ENCODE peak calls at places on chromosomes 11 and 22, in nine cellular contexts. W is AG04449, O is BJ, Q is AG04450, M is lower lobe of right lung, T is heart right ventricle, H is HCT116, F is coronary artery, J is K562. A is an unnamed sample.

GRCh38 chr11:62546937-62547625 is 475 bp upstream of the AHNAK start:
- DNase-seq in F (no peak), T (no peak), H (no peak), Q (no peak), M (no peak), O (no peak), W (no peak), J (no peak), A (no peak)

GRCh38 chr11:16989554-16989953 is 24.7 kb downstream of the PLEKHA7 start:
- DNase-seq in W (no peak), J (no peak), O (no peak), H (no peak), Q (no peak), F (no peak), M (no peak), T (no peak), A (no peak)

GRCh38 chr11:119728226-119728626 is 774 bp downstream of the NECTIN1 start:
- DNase-seq in J (no peak), Q (no peak), T (no peak), H (no peak), W (no peak), F (no peak), M (no peak), O (no peak), A (no peak)

GRCh38 chr22:17241571-17242310 is 22.5 kb upstream of the ADA2 start:
- DNase-seq in M (no peak), O (no peak), T (no peak), H (no peak), Q (no peak), F (no peak), J (no peak), W (no peak), A (no peak)

GRCh38 chr11:70399681-70400112 is 1.4 kb downstream of the CTTN start:
- DNase-seq in H (peak; percentile 87), O (peak; percentile 83), Q (peak; percentile 86), T (peak; percentile 74), M (peak; percentile 78), F (peak; percentile 93), J (peak; percentile 58), W (peak; percentile 85), A (peak; percentile 72)

GRCh38 chr11:111119751-111120150 is 125.8 kb upstream of the POU2AF2 start:
- DNase-seq in Q (no peak), H (no peak), T (no peak), W (no peak), M (no peak), F (no peak), J (no peak), O (no peak), A (no peak)

GRCh38 chr11:128565881-128566280 is 21.5 kb downstream of the ETS1 start:
- DNase-seq in J (no peak), F (no peak), Q (no peak), O (no peak), M (no peak), T (no peak), W (no peak), H (no peak), A (no peak)

GRCh38 chr11:13149991-13150390 is 127.6 kb upstream of the BMAL1 start:
- DNase-seq in H (no peak), T (no peak), M (no peak), J (no peak), W (no peak), Q (no peak), F (no peak), O (no peak), A (no peak)

GRCh38 chr11:65560555-65561418 is 2.6 kb upstream of the LTBP3 start:
- DNase-seq in T (peak; percentile 58), M (no peak), Q (no peak), W (no peak), F (no peak), O (no peak), J (peak; percentile 42), H (no peak), A (no peak)

GRCh38 chr11:105719073-105719846 is 109.4 kb downstream of the GRIA4 start:
- DNase-seq in J (no peak), F (no peak), Q (peak; percentile 10), O (no peak), T (no peak), H (peak; percentile 22), M (no peak), W (peak; percentile 9), A (peak; percentile 4)

GRCh38 chr22:29030618-29031235 is 30.9 kb downstream of the C22orf31 start:
- DNase-seq in J (peak; percentile 68), F (no peak), Q (no peak), O (no peak), T (peak; percentile 87), W (no peak), H (peak; percentile 89), M (peak; percentile 83), A (peak; percentile 62)
- H3K4me3 ChIP-seq in J (peak overlapping the region; percentile 33), F (peak overlapping the region; percentile 65), Q (peak overlapping the region; percentile 51), O (peak overlapping the region; percentile 37), T (peak overlapping the region; percentile 55), W (peak overlapping the region; percentile 48), H (peak overlapping the region; percentile 57), M (peak overlapping the region; percentile 53), A (peak overlapping the region; percentile 28)

DNA sequence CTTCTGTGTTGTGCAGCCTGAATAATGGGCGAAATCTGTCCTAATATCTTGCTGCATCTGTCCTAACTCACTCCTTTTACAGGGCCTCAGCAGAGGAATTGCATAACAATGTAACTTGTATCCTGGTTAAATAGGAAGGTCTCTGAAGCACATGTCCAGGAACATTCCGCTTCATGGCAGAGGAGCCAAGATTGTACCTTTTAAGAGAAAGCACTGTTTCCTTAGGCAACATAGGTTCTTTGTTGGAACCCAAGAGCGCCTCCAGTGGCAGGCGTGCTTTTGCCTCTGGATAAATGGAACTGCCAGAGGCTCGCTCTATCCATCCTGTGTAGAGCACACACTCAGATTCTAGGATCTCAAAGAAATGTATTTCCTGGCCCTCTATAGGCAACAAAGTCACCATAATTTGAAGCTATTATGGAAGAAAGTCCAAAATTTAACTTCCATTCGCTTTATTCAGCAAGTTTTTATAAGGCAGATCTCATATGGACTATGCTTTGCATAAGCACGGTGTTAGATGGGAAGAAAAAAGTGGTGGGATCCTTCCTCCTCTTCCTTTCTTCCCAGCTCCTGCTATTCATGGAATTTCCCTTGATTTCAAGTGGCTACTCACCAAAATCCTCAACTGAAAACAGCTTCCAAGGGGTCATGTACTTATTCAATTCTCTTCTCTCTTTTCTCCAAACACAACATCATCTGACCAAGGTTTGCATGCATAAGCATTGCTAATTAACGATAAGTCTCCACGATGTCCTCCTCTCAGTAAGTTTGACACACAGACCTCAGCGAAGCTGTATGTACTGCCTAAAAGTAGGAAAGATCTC is at the start of gene BLID:
- DNase-seq in O (no peak), F (no peak), Q (no peak), M (peak; percentile 75), W (no peak), T (no peak), J (no peak), H (no peak), A (no peak)
- TF ChIP-seq CTCF in O (peak; percentile 64), F (no peak), Q (peak; percentile 64), M (peak; percentile 55), W (peak; percentile 40), T (no peak), J (no peak), H (no peak), A (peak; percentile 70)

DNA sequence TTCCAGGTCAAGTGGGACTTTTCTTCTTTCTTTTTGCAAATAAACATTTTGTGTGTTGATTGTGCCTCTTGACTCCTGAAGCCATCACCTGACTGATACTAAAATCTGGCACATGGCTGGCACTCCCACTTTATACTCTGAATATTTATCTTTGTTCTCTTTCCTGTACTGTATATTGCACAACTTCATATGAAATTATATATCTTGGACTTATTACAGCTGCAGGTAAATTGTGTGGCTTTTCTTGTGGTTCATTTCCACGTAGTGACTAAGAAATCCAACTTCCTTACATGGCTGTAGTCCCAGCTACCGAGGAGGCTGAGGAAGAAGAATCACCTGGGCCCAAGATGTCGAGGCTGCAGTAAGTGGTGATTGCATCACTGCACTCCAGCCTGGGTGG is 23.7 kb upstream of the OR5B12 start:
- DNase-seq in O (no peak), J (no peak), M (no peak), Q (no peak), T (no peak), F (no peak), H (no peak), W (no peak), A (no peak)
- H3K4me3 ChIP-seq in O (no peak overlapping the region), J (no peak overlapping the region), M (no peak overlapping the region), Q (no peak overlapping the region), T (no peak overlapping the region), F (no peak overlapping the region), H (no peak overlapping the region), W (no peak overlapping the region), A (no peak overlapping the region)

DNA sequence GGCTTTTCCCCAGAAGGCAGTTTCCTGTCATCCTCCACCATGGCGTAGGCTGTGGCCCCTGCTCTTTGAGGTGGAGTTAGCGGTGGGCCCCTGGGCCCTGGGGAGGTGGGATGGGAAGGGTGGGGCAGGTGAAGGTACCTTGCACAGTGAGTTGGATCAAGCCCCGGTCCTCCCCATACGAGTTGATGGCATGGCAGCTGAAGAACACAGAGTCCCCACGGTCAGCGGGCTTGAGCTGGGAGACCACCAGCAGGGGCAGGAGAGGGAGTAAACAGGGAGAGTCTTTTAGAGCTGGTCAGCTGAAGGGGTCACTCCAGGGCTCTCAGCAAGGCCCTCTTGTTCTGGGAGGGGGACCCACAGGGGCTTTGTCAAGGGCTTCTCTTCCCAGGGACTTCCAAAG is 153.4 kb downstream of the CEP164 start:
- DNase-seq in F (no peak), H (no peak), O (no peak), J (no peak), T (no peak), W (no peak), M (no peak), Q (no peak), A (no peak)
- TF ChIP-seq CTCF in F (no peak), H (no peak), O (no peak), J (no peak), T (no peak), W (no peak), M (no peak), Q (no peak), A (no peak)

A was measured in HFF-Myc.